ENCODE peak calls at places on chromosomes 13 and 19, in five cellular contexts. Q is K562, S is SK-N-SH, L is GM12878, D is HepG2. K is an unnamed sample.

GRCh38 chr19:41993612-41994483 is at the start of gene ATP1A3:
- DNase-seq in Q (peak), S (peak), L (no peak), D (no peak), K (peak)

GRCh38 chr19:14473915-14474578 is 1.1 kb downstream of the PTGER1 start:
- DNase-seq in Q (peak), S (peak), L (no peak), D (no peak), K (no peak)

GRCh38 chr19:42276821-42277220 is 7.8 kb downstream of the CIC start:
- DNase-seq in Q (no peak), S (no peak), L (no peak), D (no peak), K (no peak)

GRCh38 chr19:38278751-38279150 is 14.4 kb downstream of the SPINT2 start:
- DNase-seq in Q (no peak), S (no peak), L (no peak), D (no peak), K (no peak)

GRCh38 chr19:45761714-45762113 is 7.3 kb downstream of the SIX5 start:
- DNase-seq in Q (no peak), S (peak), L (no peak), D (no peak), K (no peak)

GRCh38 chr13:96696501-96696900 is 297.8 kb downstream of the OXGR1 start:
- DNase-seq in Q (no peak), S (no peak), L (no peak), D (no peak), K (no peak)

GRCh38 chr13:95133498-95133897 is 167.8 kb downstream of the ABCC4 start:
- DNase-seq in Q (no peak), S (no peak), L (no peak), D (no peak), K (no peak)

GRCh38 chr13:112747256-112747655 is 57.4 kb downstream of the ATP11A start:
- DNase-seq in Q (no peak), S (no peak), L (no peak), D (no peak), K (no peak)

GRCh38 chr19:1324792-1325567 is 39.3 kb downstream of the EFNA2 start:
- DNase-seq in Q (peak), S (peak), L (no peak), D (peak), K (peak)

GRCh38 chr13:95260031-95260525 is 41.2 kb downstream of the ABCC4 start:
- DNase-seq in Q (no peak), S (no peak), L (peak), D (no peak), K (no peak)

GRCh38 chr19:46269085-46269484 is 27.8 kb upstream of the HIF3A start:
- DNase-seq in Q (no peak), S (no peak), L (no peak), D (no peak), K (no peak)

GRCh38 chr13:33775339-33776108 is 42.4 kb upstream of the RFC3 start:
- DNase-seq in Q (no peak), S (no peak), L (no peak), D (no peak), K (no peak)

GRCh38 chr13:44368062-44368591 is 5.5 kb upstream of the SERP2 start:
- DNase-seq in Q (peak), S (peak), L (no peak), D (no peak), K (peak)

GRCh38 chr19:5439452-5439851 is 15.8 kb upstream of the ZNRF4 start:
- DNase-seq in Q (no peak), S (no peak), L (no peak), D (no peak), K (no peak)

GRCh38 chr13:98821372-98822237 is 69.1 kb upstream of the SLC15A1 start:
- DNase-seq in Q (no peak), S (peak), L (no peak), D (peak), K (no peak)

GRCh38 chr19:10295305-10295846 is 5.6 kb downstream of the ICAM5 start:
- DNase-seq in Q (no peak), S (peak), L (no peak), D (no peak), K (no peak)

GRCh38 chr19:5850743-5851293 is 431 bp downstream of the FUT3 start:
- DNase-seq in Q (peak), S (peak), L (no peak), D (no peak), K (peak)

GRCh38 chr19:3977242-3978143 is 6.6 kb upstream of the DAPK3 start:
- DNase-seq in Q (no peak), S (peak), L (no peak), D (no peak), K (no peak)

GRCh38 chr13:30874111-30874510 is 32.0 kb upstream of the MEDAG start:
- DNase-seq in Q (no peak), S (no peak), L (no peak), D (no peak), K (no peak)

GRCh38 chr13:35917942-35918645 is 213.1 kb downstream of the DCLK1 start:
- DNase-seq in Q (no peak), S (no peak), L (no peak), D (no peak), K (peak)

GRCh38 chr13:84126671-84127171 is 244.4 kb upstream of the SLITRK1 start:
- DNase-seq in Q (no peak), S (no peak), L (peak), D (no peak), K (no peak)

GRCh38 chr19:19034204-19034624 is 811 bp downstream of the ARMC6 start:
- DNase-seq in Q (peak), S (peak), L (peak), D (peak), K (peak)

GRCh38 chr19:38444026-38444425 is 10.5 kb downstream of the RYR1 start:
- DNase-seq in Q (no peak), S (no peak), L (no peak), D (no peak), K (no peak)

GRCh38 chr19:36564391-36564790 is 8.7 kb downstream of the ZNF529 start:
- DNase-seq in Q (no peak), S (no peak), L (no peak), D (no peak), K (no peak)

GRCh38 chr13:40161008-40161694 is 505.3 kb downstream of the FOXO1 start:
- DNase-seq in Q (no peak), S (no peak), L (no peak), D (no peak), K (no peak)

GRCh38 chr19:52522555-52522954 is 4.9 kb upstream of the ZNF808 start:
- DNase-seq in Q (peak), S (peak), L (no peak), D (no peak), K (no peak)

GRCh38 chr19:3984908-3985642 is at the start of gene EEF2:
- DNase-seq in Q (peak), S (peak), L (peak), D (peak), K (peak)

GRCh38 chr19:34265221-34265650 is 10.9 kb downstream of the GARRE1 start:
- DNase-seq in Q (no peak), S (no peak), L (no peak), D (no peak), K (no peak)

GRCh38 chr19:55212447-55212846 is 3.1 kb upstream of the PTPRH start:
- DNase-seq in Q (peak), S (no peak), L (peak), D (peak), K (no peak)
- TF ChIP-seq MXI1 in Q (no peak), S (no peak), L (no peak), D (no peak), K (no peak)

GRCh38 chr13:22110368-22110767 is 439.5 kb downstream of the FGF9 start:
- DNase-seq in Q (no peak), S (no peak), L (no peak), D (no peak), K (no peak)

GRCh38 chr13:22111152-22111783 is 440.4 kb downstream of the FGF9 start:
- DNase-seq in Q (no peak), S (no peak), L (no peak), D (no peak), K (no peak)

GRCh38 chr13:22106058-22106457 is 435.2 kb downstream of the FGF9 start:
- DNase-seq in Q (no peak), S (no peak), L (no peak), D (no peak), K (no peak)

GRCh38 chr13:22108283-22108897 is 437.5 kb downstream of the FGF9 start:
- DNase-seq in Q (no peak), S (no peak), L (no peak), D (no peak), K (peak)

GRCh38 chr13:22107549-22107948 is 436.7 kb downstream of the FGF9 start:
- DNase-seq in Q (no peak), S (no peak), L (no peak), D (peak), K (no peak)
- TF ChIP-seq MXI1 in Q (no peak), S (no peak), L (no peak), D (no peak), K (no peak)

DNA sequence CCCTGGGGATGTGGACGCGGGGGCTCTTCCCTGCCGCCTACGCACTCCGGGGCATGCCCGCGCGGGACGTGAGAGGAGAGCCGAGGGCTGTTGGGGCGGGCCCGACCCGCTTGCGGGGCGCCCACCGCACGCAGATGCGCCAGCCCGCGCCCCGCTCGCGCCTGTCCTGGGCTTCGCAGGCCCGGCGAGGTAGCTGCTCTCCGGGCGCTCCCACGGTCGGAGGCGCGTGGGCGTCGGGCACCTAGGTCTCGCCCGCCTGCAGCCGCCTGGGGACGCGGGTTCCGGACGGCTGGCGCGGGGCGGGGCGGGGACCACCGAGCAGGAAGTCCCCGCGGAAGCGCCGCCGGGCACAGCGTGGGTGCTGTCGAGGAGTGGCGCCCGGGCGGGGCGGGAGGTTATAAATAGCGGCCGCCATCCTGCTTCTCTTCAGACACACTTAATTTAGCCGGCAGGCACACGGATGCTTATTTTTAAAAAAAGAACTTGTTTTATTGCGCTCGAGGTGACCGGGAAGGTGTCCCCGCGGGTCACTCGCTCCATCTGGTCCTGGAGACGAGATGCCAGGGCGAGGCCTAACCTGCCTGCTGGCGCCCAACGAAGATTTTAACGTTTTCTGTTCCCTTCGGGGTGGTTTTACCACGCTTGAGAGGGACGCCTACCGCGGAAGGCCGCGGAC is 561 bp upstream of the GJA3 start:
- DNase-seq in Q (no peak), S (peak), L (no peak), D (no peak), K (no peak)
- TF ChIP-seq MXI1 in Q (no peak), S (no peak), L (no peak), D (no peak), K (no peak)

DNA sequence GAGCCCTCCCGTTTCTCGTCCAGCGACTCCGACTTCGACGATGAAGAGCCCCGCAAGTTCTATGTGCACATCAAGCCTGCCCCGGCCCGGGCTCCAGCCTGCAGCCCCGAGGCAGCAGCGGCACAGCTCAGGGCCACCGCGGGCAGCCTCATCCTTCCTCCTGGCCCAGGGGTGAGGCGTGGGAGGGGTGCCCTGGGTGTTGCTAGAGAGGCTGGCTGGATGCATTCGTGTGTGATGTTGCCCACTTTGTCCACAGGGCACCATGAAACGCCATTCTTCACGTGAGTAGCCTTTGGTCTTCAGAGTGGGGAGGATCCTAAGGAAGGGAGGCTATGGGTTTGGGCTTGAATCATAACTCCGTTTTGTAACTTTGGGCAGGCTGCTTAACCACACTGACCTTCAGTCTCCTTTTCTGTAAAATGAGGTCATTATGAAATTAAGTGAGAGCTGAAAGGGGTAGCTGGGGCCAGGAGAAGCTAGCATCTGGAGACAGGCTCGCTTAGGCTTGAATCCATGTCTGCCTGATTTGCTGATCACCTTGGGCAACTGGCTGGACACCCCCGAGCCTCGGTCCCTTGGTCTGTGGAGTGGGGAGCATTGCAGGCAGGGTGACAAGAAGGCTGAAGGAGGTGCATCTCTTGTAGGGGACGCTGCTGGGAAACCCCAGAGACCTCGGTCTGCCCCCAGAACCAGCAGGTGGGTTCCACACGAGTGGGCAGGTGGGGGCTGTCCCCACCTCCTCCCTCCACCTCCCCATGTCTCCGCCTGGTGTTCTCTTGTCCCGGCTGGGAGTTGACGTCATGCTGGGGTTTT is 18.7 kb upstream of the B3GNT3 start:
- DNase-seq in Q (no peak), S (no peak), L (peak), D (no peak), K (peak)
- TF ChIP-seq MXI1 in Q (no peak), S (no peak), L (no peak), D (no peak), K (no peak)